ENCODE peak calls at places on chromosomes 4 and X, in six cellular contexts. R, N, D, A, W and Z are unnamed samples.

GRCh38 chr4:6932918-6933317 is 23.3 kb downstream of the TBC1D14 start:
- DNase-seq in D (no peak), R (no peak), A (no peak), N (no peak), W (no peak), Z (no peak)

GRCh38 chrX:39896951-39897740 is 200.6 kb downstream of the BCOR start:
- DNase-seq in N (peak; percentile 62), D (peak; percentile 28), A (no peak), R (no peak), W (peak; percentile 24), Z (peak; percentile 30)

GRCh38 chr4:15855804-15856475 is 77.8 kb downstream of the CD38 start:
- DNase-seq in N (no peak), A (no peak), D (no peak), R (no peak), W (no peak), Z (no peak)

GRCh38 chrX:39667746-39668507 is 429.8 kb downstream of the BCOR start:
- DNase-seq in R (no peak), D (no peak), N (no peak), W (no peak), A (no peak), Z (no peak)

GRCh38 chr4:87073570-87074470 is 139.0 kb downstream of the AFF1 start:
- DNase-seq in D (no peak), A (peak; percentile 93), N (peak; percentile 62), W (no peak), R (no peak), Z (no peak)

GRCh38 chr4:128310266-128310697 is 22.7 kb upstream of the PGRMC2 start:
- DNase-seq in R (peak; percentile 3), D (no peak), A (no peak), N (no peak), W (peak; percentile 55), Z (peak; percentile 26)

GRCh38 chr4:85870298-85871083 is 395.5 kb downstream of the ARHGAP24 start:
- DNase-seq in R (no peak), D (no peak), W (no peak), A (no peak), N (no peak), Z (no peak)

GRCh38 chr4:78568640-78569261 is 17.2 kb downstream of the ANXA3 start:
- DNase-seq in N (no peak), W (peak; percentile 18), A (peak; percentile 40), R (no peak), D (no peak), Z (no peak)

GRCh38 chr4:184363258-184363657 is 111.1 kb downstream of the IRF2 start:
- DNase-seq in A (no peak), D (no peak), N (no peak), W (no peak), R (no peak), Z (no peak)

GRCh38 chr4:8388471-8388870 is 52.1 kb downstream of the ACOX3 start:
- DNase-seq in W (no peak), R (no peak), D (no peak), N (no peak), A (no peak), Z (no peak)

GRCh38 chrX:2696698-2697215 is 5.7 kb downstream of the CD99 start:
- DNase-seq in N (peak; percentile 90), R (no peak), W (no peak), D (no peak), A (peak; percentile 92), Z (no peak)

GRCh38 chrX:121851033-121851432 is 803.6 kb downstream of the GLUD2 start:
- DNase-seq in D (no peak), R (no peak), W (no peak), N (no peak), A (no peak), Z (no peak)

GRCh38 chr4:147831452-147832192 is 99.7 kb downstream of the ARHGAP10 start:
- DNase-seq in W (no peak), D (no peak), N (peak; percentile 93), R (peak; percentile 71), A (no peak), Z (no peak)

GRCh38 chr4:102139132-102139573 is 206.1 kb downstream of the SLC39A8 start:
- DNase-seq in W (no peak), A (no peak), N (no peak), D (no peak), R (no peak), Z (no peak)

GRCh38 chr4:101952985-101953384 is 162.5 kb downstream of the BANK1 start:
- DNase-seq in N (no peak), R (no peak), D (no peak), W (no peak), A (no peak), Z (no peak)

GRCh38 chr4:138186264-138186663 is 55.9 kb downstream of the SLC7A11 start:
- DNase-seq in W (no peak), N (no peak), D (no peak), A (no peak), R (no peak), Z (no peak)

GRCh38 chrX:77451041-77451440 is 3.9 kb downstream of the FGF16 start:
- DNase-seq in W (no peak), R (no peak), D (no peak), N (peak; percentile 52), A (no peak), Z (no peak)

GRCh38 chr4:72286185-72286584 is 254.4 kb downstream of the NPFFR2 start:
- DNase-seq in A (no peak), W (no peak), D (no peak), R (no peak), N (peak; percentile 12), Z (no peak)

GRCh38 chr4:147578057-147578476 is 39.1 kb upstream of the TMEM184C start:
- DNase-seq in D (no peak), W (peak; percentile 3), A (no peak), R (peak; percentile 77), N (peak; percentile 99), Z (no peak)

GRCh38 chrX:13216139-13216538 is 103.7 kb downstream of the ATXN3L start:
- DNase-seq in D (no peak), A (no peak), N (peak; percentile 47), R (no peak), W (no peak), Z (no peak)

GRCh38 chr4:107832275-107832807 is 7.6 kb downstream of the SGMS2 start:
- DNase-seq in A (no peak), R (no peak), W (no peak), N (no peak), D (no peak), Z (no peak)

GRCh38 chr4:163233321-163233720 is 66.6 kb upstream of the NAF1 start:
- DNase-seq in D (no peak), N (no peak), A (no peak), R (no peak), W (no peak), Z (no peak)

GRCh38 chrX:81195712-81196111 is 6.0 kb downstream of the HMGN5 start:
- DNase-seq in W (peak; percentile 27), D (peak; percentile 47), R (peak; percentile 13), A (no peak), N (peak; percentile 52), Z (peak; percentile 58)

GRCh38 chr4:24394041-24394440 is 190.3 kb downstream of the DHX15 start:
- DNase-seq in W (no peak), R (no peak), D (no peak), A (no peak), N (peak; percentile 86), Z (no peak)

GRCh38 chr4:73438582-73439215 is 2.7 kb downstream of the AFP start:
- DNase-seq in W (no peak), N (no peak), D (no peak), R (no peak), A (no peak), Z (no peak)

GRCh38 chrX:104318330-104319009 is 63.7 kb upstream of the ESX1 start:
- DNase-seq in W (peak; percentile 39), R (peak; percentile 43), A (no peak), N (peak; percentile 57), D (no peak), Z (no peak)

GRCh38 chr4:20954541-20954940 is 254.3 kb downstream of the PACRGL start:
- DNase-seq in A (no peak), N (no peak), D (no peak), R (no peak), W (no peak), Z (no peak)

GRCh38 chr4:41022116-41022515 is 192.2 kb downstream of the APBB2 start:
- DNase-seq in D (no peak), W (no peak), N (no peak), R (no peak), A (no peak), Z (no peak)

GRCh38 chrX:24294619-24295018 is 19.2 kb downstream of the SUPT20HL2 start:
- DNase-seq in R (no peak), W (no peak), A (no peak), N (no peak), D (no peak), Z (peak; percentile 26)

GRCh38 chr4:77073106-77073858 is 2.5 kb downstream of the CCNI start:
- DNase-seq in D (no peak), R (no peak), W (no peak), N (peak; percentile 56), A (no peak), Z (no peak)

GRCh38 chr4:77076889-77077635 is 1.3 kb upstream of the CCNI start:
- DNase-seq in D (no peak), W (no peak), R (no peak), N (no peak), A (no peak), Z (no peak)

GRCh38 chr4:77073981-77074865 is 1.6 kb downstream of the CCNI start:
- DNase-seq in D (no peak), R (no peak), A (no peak), W (no peak), N (no peak), Z (no peak)

GRCh38 chr4:77075869-77076801 is at the start of gene CCNI:
- DNase-seq in N (peak; percentile 97), A (peak; percentile 92), W (peak; percentile 90), R (peak; percentile 70), D (peak; percentile 93), Z (peak; percentile 93)

GRCh38 chr4:77074961-77075855 is 581 bp downstream of the CCNI start:
- DNase-seq in R (no peak), A (no peak), N (peak; percentile 65), D (peak; percentile 82), W (peak; percentile 70), Z (peak; percentile 39)
- TF ChIP-seq BHLHE40 in R (no peak), A (peak; percentile 22), N (no peak), D (no peak), W (no peak), Z (no peak)

DNA sequence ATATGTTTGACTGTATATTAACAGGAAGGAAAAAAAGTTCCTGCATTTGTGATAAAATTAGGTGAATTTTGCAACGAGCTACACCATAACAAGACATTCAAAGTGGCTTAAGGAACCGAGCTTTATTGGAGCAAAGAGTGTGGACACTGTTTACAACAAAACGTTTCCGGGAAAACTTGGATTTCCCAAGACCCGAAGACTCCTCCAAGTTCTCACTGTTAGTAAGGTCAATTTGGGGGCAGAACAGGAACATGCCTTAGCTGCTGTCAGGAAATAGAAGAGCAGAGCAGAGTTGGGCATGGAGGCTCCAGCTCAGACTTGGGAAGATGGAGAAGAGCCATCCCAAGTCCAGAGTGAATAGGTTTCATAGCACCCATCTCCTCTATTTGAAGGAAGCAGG is 16.5 kb downstream of the ADH6 start:
- DNase-seq in A (no peak), W (no peak), R (no peak), N (peak; percentile 58), D (no peak), Z (no peak)
- TF ChIP-seq BHLHE40 in A (no peak), W (no peak), R (no peak), N (no peak), D (no peak), Z (no peak)

GRCh38 chrX:135740683-135741149 is 27.3 kb downstream of the CT45A3 start:
- DNase-seq in N (no peak), W (peak; percentile 5), D (peak; percentile 67), R (peak; percentile 28), A (no peak), Z (peak; percentile 74)
- TF ChIP-seq BHLHE40 in N (no peak), W (no peak), D (no peak), R (no peak), A (no peak), Z (no peak)

GRCh38 chrX:110210417-110211139 is 107.3 kb downstream of the AMMECR1 start:
- DNase-seq in R (peak; percentile 23), W (peak; percentile 10), N (peak; percentile 96), A (no peak), D (no peak), Z (no peak)
- TF ChIP-seq BHLHE40 in R (no peak), W (no peak), N (peak; percentile 16), A (no peak), D (no peak), Z (no peak)